ENCODE peak calls at places on chromosomes 2 and 18, in five cellular contexts. J is mesendoderm, L is mesenchymal stem cell, Y is neuronal stem cell, A is H9. I is an unnamed sample.

GRCh38 chr2:132664096-132664495 is 5.9 kb downstream of the LYPD1 start:
- DNase-seq in A (no peak), J (no peak), L (peak), Y (no peak), I (peak)

GRCh38 chr2:20224716-20225293 is at the start of gene SDC1:
- DNase-seq in A (peak), Y (peak), J (peak), L (peak), I (peak)

GRCh38 chr2:147575106-147575505 is 269.7 kb upstream of the ACVR2A start:
- DNase-seq in J (no peak), Y (no peak), A (no peak), L (no peak), I (no peak)

GRCh38 chr2:44766777-44767176 is 174.7 kb upstream of the SIX3 start:
- DNase-seq in J (no peak), L (no peak), A (no peak), Y (no peak), I (no peak)

GRCh38 chr2:71226391-71226964 is 425 bp downstream of the PAIP2B start:
- DNase-seq in J (peak), L (no peak), A (peak), Y (peak), I (no peak)

GRCh38 chr2:187461294-187462261 is 13.5 kb upstream of the CALCRL start:
- DNase-seq in L (no peak), A (peak), Y (no peak), J (no peak), I (no peak)

GRCh38 chr2:133109772-133110171 is 439.8 kb upstream of the LYPD1 start:
- DNase-seq in L (no peak), Y (no peak), A (no peak), J (no peak), I (peak)

GRCh38 chr2:238856713-238857567 is 9.1 kb downstream of the TWIST2 start:
- DNase-seq in Y (no peak), J (no peak), A (no peak), L (no peak), I (no peak)

GRCh38 chr18:79912409-79912991 is 39.0 kb downstream of the SLC66A2 start:
- DNase-seq in J (peak), Y (no peak), A (peak), L (peak), I (no peak)

GRCh38 chr18:78991446-78991845 is 11.8 kb downstream of the SALL3 start:
- DNase-seq in Y (no peak), J (no peak), A (no peak), L (no peak), I (no peak)

GRCh38 chr2:177289824-177290632 is 25.5 kb upstream of the NFE2L2 start:
- DNase-seq in Y (no peak), J (no peak), A (no peak), L (no peak), I (no peak)

GRCh38 chr2:189574793-189575475 is 5.7 kb downstream of the SLC40A1 start:
- DNase-seq in J (no peak), Y (no peak), L (no peak), A (no peak), I (no peak)

GRCh38 chr2:215973954-215974699 is 39.2 kb downstream of the MREG start:
- DNase-seq in L (no peak), J (peak), A (no peak), Y (no peak), I (no peak)

GRCh38 chr18:75360206-75360605 is 67.3 kb downstream of the SMIM21 start:
- DNase-seq in Y (no peak), A (no peak), L (no peak), J (no peak), I (no peak)

GRCh38 chr2:197827618-197828017 is 23.2 kb downstream of the PLCL1 start:
- DNase-seq in J (no peak), A (no peak), Y (no peak), L (peak), I (no peak)

GRCh38 chr2:164151518-164151917 is 415.7 kb upstream of the FIGN start:
- DNase-seq in J (no peak), Y (no peak), A (no peak), L (no peak), I (peak)

GRCh38 chr2:185433824-185434223 is 304.8 kb upstream of the FSIP2 start:
- DNase-seq in Y (no peak), J (no peak), A (no peak), L (peak), I (no peak)

GRCh38 chr2:42493885-42494433 is at the start of gene KCNG3:
- DNase-seq in L (peak), Y (peak), J (peak), A (peak), I (peak)
- H3K23ac ChIP-seq in L (peak), Y (peak), J (peak), A (no peak), I (peak)

DNA sequence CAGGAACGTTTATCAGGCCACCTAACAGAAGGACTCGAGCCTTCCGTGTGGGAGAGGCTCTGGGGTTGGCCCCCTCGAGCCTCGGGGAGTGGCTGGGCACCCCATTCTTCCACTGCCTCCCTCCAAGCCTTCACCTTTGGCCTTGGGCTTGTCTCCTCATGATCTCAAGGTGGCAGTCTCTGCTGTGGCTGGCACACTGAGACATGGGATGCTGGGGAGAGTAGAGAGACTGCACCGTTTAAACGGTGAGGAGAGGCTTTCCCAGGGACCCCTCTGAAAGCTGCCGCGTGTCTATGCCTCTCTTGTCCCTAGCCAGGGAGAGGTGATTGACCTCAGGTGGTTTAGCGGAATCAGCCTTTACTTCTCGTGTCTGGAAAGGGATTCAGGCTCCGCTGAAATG is 71.0 kb downstream of the DCDC2C start:
- DNase-seq in J (no peak), Y (no peak), L (no peak), A (no peak), I (no peak)
- H3K23ac ChIP-seq in J (no peak), Y (no peak), L (no peak), A (no peak), I (no peak)

GRCh38 chr2:113064898-113065297 is 2.9 kb upstream of the IL1F10 start:
- DNase-seq in A (no peak), Y (no peak), J (no peak), L (no peak), I (no peak)
- H3K23ac ChIP-seq in A (no peak), Y (no peak), J (no peak), L (no peak), I (no peak)

GRCh38 chr2:3143602-3144001 is 234.0 kb downstream of the EIPR1 start:
- DNase-seq in L (no peak), A (peak), Y (no peak), J (no peak), I (no peak)
- H3K23ac ChIP-seq in L (no peak), A (no peak), Y (peak), J (no peak), I (no peak)

GRCh38 chr2:27961997-27962396 is 71.5 kb downstream of the BABAM2 start:
- DNase-seq in L (peak), A (no peak), J (no peak), Y (no peak), I (peak)
- H3K23ac ChIP-seq in L (no peak), A (no peak), J (no peak), Y (no peak), I (no peak)

GRCh38 chr18:48109961-48110493 is 179.6 kb upstream of the SMAD2 start:
- DNase-seq in A (no peak), J (no peak), L (no peak), Y (no peak), I (no peak)
- H3K23ac ChIP-seq in A (no peak), J (no peak), L (no peak), Y (no peak), I (no peak)

I was measured in IMR-90.